ENCODE peak calls at places on chromosomes 11 and 22, in six cellular contexts. L is vagina; Y is NB4; S is left ventricle myocardium inferior; O is CD4-positive, alpha-beta T cell; T is stomach. F is an unnamed sample.

GRCh38 chr11:35324183-35324582 is 95.2 kb downstream of the SLC1A2 start:
- DNase-seq in L (no peak), Y (no peak), S (no peak), O (no peak), T (no peak), F (no peak)

GRCh38 chr11:111913997-111914396 is 1.5 kb downstream of the HSPB2 start:
- DNase-seq in L (no peak), Y (no peak), S (no peak), O (no peak), T (no peak), F (no peak)

GRCh38 chr22:31613286-31613903 is 48.6 kb downstream of the PISD start:
- DNase-seq in L (no peak), Y (no peak), S (no peak), O (no peak), T (no peak), F (no peak)

GRCh38 chr11:109196016-109196415 is 226.0 kb upstream of the C11orf87 start:
- DNase-seq in L (no peak), Y (no peak), S (no peak), O (no peak), T (no peak), F (no peak)

GRCh38 chr11:70895061-70895670 is 357.2 kb downstream of the SHANK2 start:
- DNase-seq in L (no peak), Y (no peak), S (no peak), O (no peak), T (no peak), F (no peak)

GRCh38 chr22:44737414-44738346 is 14.7 kb upstream of the ARHGAP8 start:
- DNase-seq in L (no peak), Y (no peak), S (no peak), O (no peak), T (no peak), F (no peak)

GRCh38 chr11:7691759-7692334 is 14.4 kb downstream of the OVCH2 start:
- DNase-seq in L (no peak), Y (no peak), S (no peak), O (no peak), T (no peak), F (no peak)

GRCh38 chr11:15688351-15688792 is 573.6 kb downstream of the INSC start:
- DNase-seq in L (peak), Y (no peak), S (peak), O (no peak), T (no peak), F (no peak)

GRCh38 chr22:21646608-21647590 is 4.8 kb downstream of the SDF2L1 start:
- DNase-seq in L (no peak), Y (peak), S (peak), O (peak), T (peak), F (no peak)

GRCh38 chr11:113203332-113203731 is 111.1 kb upstream of the TTC12 start:
- DNase-seq in L (no peak), Y (peak), S (no peak), O (no peak), T (no peak), F (no peak)
- TF ChIP-seq CTCF in L (no peak), Y (no peak), S (no peak), O (no peak), T (no peak), F (no peak)

DNA sequence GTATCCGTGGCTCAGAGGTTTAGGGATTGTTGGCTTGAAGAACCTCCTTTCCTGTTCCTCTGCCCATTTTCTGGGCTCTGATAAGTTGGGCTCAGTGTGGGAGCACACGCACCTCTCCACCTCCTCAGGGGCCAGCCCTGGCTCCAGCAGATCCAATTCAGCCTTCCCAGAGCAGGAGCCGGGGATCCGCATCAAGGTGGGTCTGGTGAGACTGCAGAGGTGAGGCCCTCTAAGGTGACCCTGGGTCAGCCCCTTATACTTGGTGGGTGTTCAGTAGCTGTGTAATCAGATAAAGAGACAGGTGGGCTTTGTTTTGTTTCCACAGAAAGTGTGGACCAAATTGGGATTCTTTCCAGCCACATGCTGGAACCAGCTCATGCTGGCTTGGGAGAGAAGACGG is 1466.0 kb downstream of the TBC1D22A start:
- DNase-seq in L (no peak), Y (no peak), S (no peak), O (no peak), T (no peak), F (no peak)
- TF ChIP-seq CTCF in L (no peak), Y (no peak), S (no peak), O (no peak), T (no peak), F (no peak)

GRCh38 chr11:121797496-121797895 is 318.5 kb downstream of the BLID start:
- DNase-seq in L (no peak), Y (no peak), S (no peak), O (no peak), T (no peak), F (no peak)

GRCh38 chr11:121800704-121801516 is 315.1 kb downstream of the BLID start:
- DNase-seq in L (no peak), Y (no peak), S (no peak), O (no peak), T (no peak), F (no peak)

GRCh38 chr11:121802542-121802941 is 313.5 kb downstream of the BLID start:
- DNase-seq in L (no peak), Y (no peak), S (peak), O (no peak), T (no peak), F (no peak)

GRCh38 chr11:121800240-121800639 is 315.8 kb downstream of the BLID start:
- DNase-seq in L (no peak), Y (no peak), S (no peak), O (no peak), T (no peak), F (no peak)

GRCh38 chr11:121801796-121802195 is 314.2 kb downstream of the BLID start:
- DNase-seq in L (no peak), Y (no peak), S (no peak), O (no peak), T (no peak), F (no peak)
- TF ChIP-seq CTCF in L (no peak), Y (no peak), S (no peak), O (no peak), T (no peak), F (no peak)

GRCh38 chr11:11988862-11989261 is 19.6 kb downstream of the DKK3 start:
- DNase-seq in L (no peak), Y (no peak), S (no peak), O (no peak), T (no peak), F (peak)
- TF ChIP-seq CTCF in L (no peak), Y (no peak), S (peak), O (no peak), T (no peak), F (peak)

DNA sequence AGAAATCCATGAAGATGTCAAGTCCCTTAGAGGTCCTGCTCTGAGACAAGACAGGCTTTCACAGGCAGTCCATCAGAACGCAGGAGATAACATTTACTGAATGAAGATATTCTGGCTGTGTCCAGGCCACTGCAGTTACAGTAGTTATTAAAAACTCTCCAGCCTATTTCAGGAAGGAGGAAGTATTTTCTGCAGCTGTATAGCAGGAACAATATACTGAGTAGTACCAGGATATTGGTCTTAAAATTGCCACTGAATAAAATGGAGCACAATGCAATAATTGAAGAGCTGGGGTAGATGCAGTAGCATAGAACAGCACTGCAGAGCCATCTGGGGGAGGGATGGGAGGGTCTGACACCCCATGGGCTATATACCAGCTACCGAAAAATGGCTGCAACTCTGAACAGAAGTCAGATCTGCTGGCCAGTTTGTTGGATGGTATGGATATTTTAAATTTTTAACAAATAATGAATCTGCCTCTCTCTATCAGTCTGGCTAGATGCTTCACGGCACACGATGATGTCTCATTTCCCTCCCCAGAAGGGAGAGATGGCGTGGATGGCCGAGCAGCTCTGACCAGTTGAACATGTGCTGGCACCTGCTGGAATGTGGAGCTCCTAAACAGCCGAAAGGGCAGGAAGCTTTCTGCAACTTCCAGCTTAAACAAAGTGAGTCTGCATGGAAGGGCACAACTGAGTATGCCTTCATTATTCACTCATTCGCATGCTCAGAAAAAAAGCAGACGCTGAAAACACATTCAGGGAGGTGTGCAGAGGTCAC is 342.1 kb upstream of the SYN3 start:
- DNase-seq in L (no peak), Y (no peak), S (no peak), O (no peak), T (no peak), F (no peak)
- TF ChIP-seq CTCF in L (no peak), Y (no peak), S (no peak), O (no peak), T (no peak), F (no peak)

GRCh38 chr11:64073542-64073941 is 37.8 kb downstream of the FLRT1 start:
- DNase-seq in L (no peak), Y (no peak), S (no peak), O (no peak), T (no peak), F (no peak)
- TF ChIP-seq CTCF in L (no peak), Y (no peak), S (no peak), O (no peak), T (no peak), F (no peak)

GRCh38 chr22:36612458-36612857 is 83.5 kb upstream of the EIF3D start:
- DNase-seq in L (no peak), Y (no peak), S (no peak), O (no peak), T (no peak), F (no peak)

GRCh38 chr22:36611241-36611976 is 82.4 kb upstream of the EIF3D start:
- DNase-seq in L (no peak), Y (no peak), S (peak), O (no peak), T (no peak), F (no peak)

GRCh38 chr22:36616682-36617081 is 86.9 kb downstream of the CACNG2 start:
- DNase-seq in L (no peak), Y (no peak), S (no peak), O (no peak), T (no peak), F (no peak)

GRCh38 chr22:36610567-36610966 is 81.6 kb upstream of the EIF3D start:
- DNase-seq in L (no peak), Y (no peak), S (no peak), O (no peak), T (no peak), F (no peak)

GRCh38 chr22:36613958-36614357 is 85.0 kb upstream of the EIF3D start:
- DNase-seq in L (no peak), Y (no peak), S (no peak), O (no peak), T (no peak), F (no peak)
- TF ChIP-seq CTCF in L (no peak), Y (no peak), S (no peak), O (no peak), T (no peak), F (no peak)

GRCh38 chr11:122319011-122319410 is 203.0 kb upstream of the BLID start:
- DNase-seq in L (no peak), Y (no peak), S (no peak), O (no peak), T (no peak), F (no peak)
- TF ChIP-seq CTCF in L (no peak), Y (no peak), S (no peak), O (no peak), T (no peak), F (no peak)

DNA sequence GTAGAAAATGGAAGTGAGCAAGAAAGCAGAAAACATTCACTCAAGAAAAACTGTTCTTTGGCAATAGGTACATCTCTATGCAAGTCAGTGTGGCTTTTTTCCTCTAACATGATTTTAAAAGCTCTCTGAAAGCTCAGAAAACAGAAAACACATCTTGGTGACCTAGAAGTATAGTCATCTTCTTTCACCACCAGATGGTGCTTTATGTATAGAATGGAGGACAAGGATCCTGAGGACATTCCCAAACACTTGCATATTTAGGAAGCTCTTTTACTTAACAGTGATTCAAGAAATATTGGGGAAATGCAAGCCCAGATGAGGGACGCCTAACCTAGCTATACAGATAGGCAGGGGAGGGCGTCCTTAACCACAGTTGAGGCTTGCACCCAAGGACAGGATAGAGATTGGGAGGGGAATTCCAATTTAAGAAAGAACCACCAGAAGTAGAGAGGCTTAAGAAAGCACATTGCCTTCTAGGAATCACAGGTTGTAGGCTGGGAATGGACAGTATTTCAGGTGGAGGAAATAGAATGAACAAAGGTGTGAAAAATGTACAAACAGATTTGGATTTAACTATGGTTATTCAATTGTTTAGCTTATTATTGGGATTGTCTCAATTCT is 13.8 kb upstream of the CCDC81 start:
- DNase-seq in L (no peak), Y (no peak), S (no peak), O (no peak), T (no peak), F (no peak)
- TF ChIP-seq CTCF in L (no peak), Y (no peak), S (no peak), O (no peak), T (no peak), F (peak)

DNA sequence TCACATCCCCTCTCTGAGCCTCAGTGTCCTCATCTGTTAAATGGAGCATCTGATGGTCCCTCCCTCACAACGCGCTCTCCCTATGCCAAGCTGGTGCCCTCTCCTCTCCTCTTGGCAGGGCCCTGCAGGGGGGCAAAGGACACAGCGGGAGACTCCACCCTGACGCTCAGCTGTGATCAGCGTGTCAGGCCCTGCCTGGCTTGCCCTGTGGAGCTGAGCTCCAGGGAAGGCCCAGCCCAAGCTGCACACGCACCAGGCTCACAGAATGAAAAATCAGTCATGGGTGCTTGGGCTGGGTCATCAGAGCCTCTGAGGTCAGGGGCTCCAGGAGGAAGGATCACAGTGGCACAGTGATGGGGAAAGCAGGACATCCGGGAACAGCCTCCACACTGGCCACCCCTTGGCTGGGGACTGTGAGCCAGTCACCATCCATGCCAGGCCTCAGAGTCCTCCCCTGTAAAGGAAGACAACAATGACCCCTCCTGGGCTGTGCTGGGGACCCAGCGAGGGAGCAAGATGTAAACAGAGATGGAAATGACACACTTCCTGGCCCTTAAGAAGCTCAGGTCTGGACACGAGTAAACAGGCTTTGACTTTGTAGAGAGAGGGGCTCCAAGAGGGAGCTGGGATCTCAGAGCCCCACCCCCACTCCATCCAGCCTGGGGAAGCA is 36.6 kb downstream of the RPL3 start:
- DNase-seq in L (no peak), Y (no peak), S (no peak), O (no peak), T (no peak), F (no peak)
- TF ChIP-seq CTCF in L (no peak), Y (no peak), S (no peak), O (no peak), T (no peak), F (no peak)